ENCODE peak calls at places on chromosome 10, in ten cellular contexts. H is psoas muscle, N is heart left ventricle, R is prostate gland, V is endodermal cell, S is mesenchymal stem cell, A is upper lobe of right lung, D is cardiac muscle cell, F is left ventricle myocardium inferior, T is HCT116. E is an unnamed sample.

GRCh38 chr10:90181251-90181691 is 479.9 kb downstream of the KIF20B start:
- DNase-seq in H (no peak), N (no peak), R (no peak), V (no peak), S (peak; percentile 30), A (no peak), D (peak; percentile 62), F (no peak), T (no peak), E (no peak)

GRCh38 chr10:78703581-78703980 is 365.2 kb upstream of the ZMIZ1 start:
- DNase-seq in H (no peak), N (no peak), R (no peak), V (no peak), S (peak; percentile 9), A (no peak), D (peak; percentile 6), F (no peak), T (no peak), E (no peak)

GRCh38 chr10:84308481-84309304 is 19.7 kb upstream of the CCSER2 start:
- DNase-seq in H (no peak), N (peak; percentile 67), R (peak; percentile 44), V (no peak), S (peak; percentile 71), A (no peak), D (peak; percentile 68), F (peak; percentile 44), T (no peak), E (peak; percentile 38)

GRCh38 chr10:29896053-29896452 is 163.3 kb downstream of the JCAD start:
- DNase-seq in H (no peak), N (no peak), R (no peak), V (no peak), S (peak; percentile 38), A (no peak), D (peak; percentile 32), F (no peak), T (no peak), E (no peak)

GRCh38 chr10:86355571-86356038 is 11.0 kb downstream of the GRID1 start:
- DNase-seq in H (peak; percentile 61), N (peak; percentile 87), R (no peak), V (no peak), S (no peak), A (no peak), D (no peak), F (peak; percentile 59), T (no peak), E (no peak)

GRCh38 chr10:17238445-17239275 is 10.6 kb downstream of the VIM start:
- DNase-seq in H (no peak), N (no peak), R (no peak), V (no peak), S (peak; percentile 92), A (no peak), D (peak; percentile 85), F (no peak), T (no peak), E (no peak)

GRCh38 chr10:99937630-99938029 is 72.1 kb downstream of the DNMBP start:
- DNase-seq in H (no peak), N (no peak), R (no peak), V (no peak), S (no peak), A (no peak), D (no peak), F (no peak), T (no peak), E (no peak)

GRCh38 chr10:84008878-84009277 is 130.4 kb upstream of the GHITM start:
- DNase-seq in H (no peak), N (no peak), R (no peak), V (peak; percentile 83), S (no peak), A (peak; percentile 68), D (peak; percentile 9), F (no peak), T (peak; percentile 21), E (no peak)

GRCh38 chr10:31299119-31299518 is 19.9 kb upstream of the ZEB1 start:
- DNase-seq in H (no peak), N (no peak), R (no peak), V (no peak), S (no peak), A (no peak), D (no peak), F (no peak), T (no peak), E (no peak)

GRCh38 chr10:101712997-101713396 is 18.0 kb upstream of the FBXW4 start:
- DNase-seq in H (no peak), N (no peak), R (no peak), V (no peak), S (no peak), A (no peak), D (no peak), F (no peak), T (no peak), E (no peak)

GRCh38 chr10:12897278-12897677 is 104.2 kb downstream of the CCDC3 start:
- DNase-seq in H (no peak), N (no peak), R (no peak), V (peak; percentile 35), S (no peak), A (no peak), D (no peak), F (no peak), T (no peak), E (no peak)

GRCh38 chr10:90347239-90347638 is 510.6 kb downstream of the HTR7 start:
- DNase-seq in H (no peak), N (no peak), R (no peak), V (no peak), S (no peak), A (no peak), D (no peak), F (no peak), T (no peak), E (no peak)

GRCh38 chr10:100345570-100346330 is 1.3 kb upstream of the SCD start:
- DNase-seq in H (peak; percentile 66), N (no peak), R (no peak), V (peak; percentile 71), S (peak; percentile 79), A (no peak), D (peak; percentile 74), F (no peak), T (no peak), E (no peak)

GRCh38 chr10:63375458-63375857 is 90.3 kb downstream of the JMJD1C start:
- DNase-seq in H (no peak), N (no peak), R (no peak), V (no peak), S (peak; percentile 33), A (no peak), D (no peak), F (no peak), T (no peak), E (no peak)

DNA sequence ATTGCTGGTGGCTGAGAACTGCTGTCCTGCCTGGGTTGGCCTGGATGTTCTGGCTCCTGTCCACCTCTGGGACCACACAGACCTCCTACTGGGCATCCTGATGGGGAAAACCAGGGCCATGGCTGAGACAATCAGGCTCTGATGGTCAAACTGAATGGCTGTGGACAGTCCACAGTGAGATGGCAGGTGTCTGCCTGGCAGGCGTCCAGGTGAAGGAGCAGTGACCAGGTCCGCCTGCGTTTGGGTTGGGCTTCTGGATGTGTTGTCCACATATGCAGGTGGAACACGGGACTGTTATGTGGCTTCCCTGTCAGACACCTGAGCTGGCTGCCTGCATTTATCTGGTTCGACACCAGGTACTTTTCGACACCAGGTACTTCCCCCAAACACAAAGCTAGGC is 241.7 kb downstream of the BUB3 start:
- DNase-seq in H (no peak), N (no peak), R (no peak), V (peak; percentile 21), S (no peak), A (no peak), D (no peak), F (no peak), T (no peak), E (no peak)
- H3K4me3 ChIP-seq in H (no peak overlapping the region), N (no peak overlapping the region), R (no peak overlapping the region), V (no peak overlapping the region), S (no peak overlapping the region), A (no peak overlapping the region), D (no peak overlapping the region), F (no peak overlapping the region), T (no peak overlapping the region), E (no peak overlapping the region)

GRCh38 chr10:28418069-28418468 is 114.8 kb upstream of the WAC start:
- DNase-seq in H (no peak), N (no peak), R (no peak), V (no peak), S (no peak), A (no peak), D (no peak), F (no peak), T (no peak), E (no peak)
- H3K4me1 ChIP-seq in H (no peaks in the 10 kb centered on the region), N (no peaks in the 10 kb centered on the region), R (no peaks in the 10 kb centered on the region), V (no peaks in the 10 kb centered on the region), S (no peaks in the 10 kb centered on the region), A (no peaks in the 10 kb centered on the region), D (peaks cover under 1% of the 10 kb centered on the region), F (no peaks in the 10 kb centered on the region), T (no peaks in the 10 kb centered on the region), E (no peaks in the 10 kb centered on the region)

DNA sequence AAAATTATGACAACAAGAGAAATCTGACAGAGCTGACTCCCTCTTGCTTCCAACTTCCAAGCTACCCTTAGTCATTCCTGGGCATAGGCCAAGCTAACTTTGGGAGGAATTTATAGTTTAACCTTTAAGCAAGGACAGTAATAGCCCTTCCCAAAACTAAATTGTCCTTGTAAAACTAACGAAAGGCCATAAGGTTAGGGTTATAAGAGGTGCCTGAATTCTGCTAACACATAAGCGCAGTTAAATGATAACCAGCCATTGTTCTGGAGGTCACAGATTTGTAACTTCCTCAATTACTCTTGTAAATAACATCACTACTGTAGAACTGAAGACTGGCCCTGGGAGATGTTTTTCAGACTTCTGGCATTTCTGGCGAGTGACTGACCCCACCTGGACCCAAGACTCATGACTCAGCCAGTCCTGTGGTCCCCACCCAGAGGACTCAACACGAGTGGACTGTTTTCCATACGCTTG is 481.2 kb downstream of the KCNMA1 start:
- DNase-seq in H (no peak), N (no peak), R (no peak), V (no peak), S (peak; percentile 50), A (no peak), D (peak; percentile 67), F (no peak), T (no peak), E (no peak)
- H3K27ac ChIP-seq in H (no peak overlapping the region), N (no peak overlapping the region), R (no peak overlapping the region), V (no peak overlapping the region), S (peak overlapping the region; percentile 79), A (no peak overlapping the region), D (no peak overlapping the region), F (no peak overlapping the region), T (no peak overlapping the region), E (no peak overlapping the region)

GRCh38 chr10:133258818-133259602 is 17.7 kb downstream of the ADAM8 start:
- DNase-seq in H (peak; percentile 91), N (peak; percentile 84), R (peak; percentile 15), V (no peak), S (peak; percentile 99), A (peak; percentile 92), D (peak; percentile 99), F (peak; percentile 72), T (peak; percentile 81), E (peak; percentile 61)
- H3K4me3 ChIP-seq in H (no peak overlapping the region), N (no peak overlapping the region), R (no peak overlapping the region), V (no peak overlapping the region), S (no peak overlapping the region), A (no peak overlapping the region), D (no peak overlapping the region), F (no peak overlapping the region), T (peak overlapping the region; percentile 33), E (no peak overlapping the region)

E was measured in naive thymus-derived CD4-positive, alpha-beta T cell.